ENCODE peak calls at places on chromosomes 7 and 10, in seven cellular contexts. E is upper lobe of right lung; V is stomach; Y is neural progenitor cell; X is colonic mucosa; Q is CD8-positive, alpha-beta T cell; J is CD4-positive, CD25-positive, alpha-beta regulatory T cell. Z is an unnamed sample. For H3K9me3, the result is how much of the 10 kb centered on the place peaks cover.

GRCh38 chr7:105003275-105003674 is 10.7 kb upstream of the KMT2E start:
- DNase-seq in Q (no peak), Y (no peak), J (no peak), E (no peak), X (no peak), V (no peak), Z (peak)

GRCh38 chr7:414681-415560 is 104.7 kb downstream of the PDGFA start:
- DNase-seq in Y (no peak), Q (no peak), X (no peak), E (peak), J (no peak), V (no peak), Z (no peak)

GRCh38 chr7:99090811-99091582 is 52.9 kb downstream of the SMURF1 start:
- DNase-seq in X (no peak), E (no peak), J (no peak), Y (no peak), V (no peak), Q (no peak), Z (no peak)

GRCh38 chr10:85527610-85528317 is 838.8 kb downstream of the GRID1 start:
- DNase-seq in Y (no peak), Q (no peak), X (no peak), J (no peak), E (no peak), V (no peak), Z (no peak)

GRCh38 chr7:27946351-27946750 is 206.4 kb downstream of the TAX1BP1 start:
- DNase-seq in Q (no peak), X (no peak), V (no peak), J (no peak), Y (no peak), E (no peak), Z (no peak)

GRCh38 chr7:1647961-1648631 is 22.0 kb upstream of the ELFN1 start:
- DNase-seq in V (peak), Q (no peak), X (no peak), E (no peak), Y (no peak), J (no peak), Z (no peak)

GRCh38 chr7:16417958-16418357 is 3.4 kb downstream of the CRPPA start:
- DNase-seq in Q (no peak), E (no peak), V (no peak), J (no peak), X (no peak), Y (no peak), Z (no peak)

GRCh38 chr10:91901784-91902677 is 7.3 kb downstream of the FGFBP3 start:
- DNase-seq in E (no peak), Y (no peak), J (peak), X (peak), V (peak), Q (no peak), Z (peak)

GRCh38 chr10:8840356-8840755 is 785.9 kb downstream of the GATA3 start:
- DNase-seq in E (no peak), Y (no peak), Q (no peak), J (no peak), X (no peak), V (no peak), Z (no peak)

GRCh38 chr10:35712486-35712885 is 70.4 kb upstream of the FZD8 start:
- DNase-seq in Q (no peak), X (no peak), Y (no peak), E (no peak), V (no peak), J (no peak), Z (no peak)

GRCh38 chr10:71466330-71466729 is 69.6 kb downstream of the CDH23 start:
- DNase-seq in E (no peak), J (no peak), X (no peak), Y (no peak), Q (no peak), V (no peak), Z (no peak)

GRCh38 chr10:96850825-96851224 is 18.7 kb downstream of the LCOR start:
- DNase-seq in X (no peak), J (no peak), V (no peak), Y (no peak), Q (no peak), E (no peak), Z (peak)

GRCh38 chr10:60209874-60210584 is 179.6 kb downstream of the ANK3 start:
- DNase-seq in Y (no peak), V (no peak), X (no peak), Q (no peak), J (no peak), E (no peak), Z (no peak)

GRCh38 chr7:130996205-130996840 is 262.3 kb upstream of the KLF14 start:
- DNase-seq in Y (no peak), Q (no peak), V (peak), J (no peak), E (no peak), X (peak), Z (no peak)

GRCh38 chr10:117246997-117247667 is 6.2 kb downstream of the SLC18A2 start:
- DNase-seq in E (no peak), Q (no peak), J (no peak), X (no peak), Y (no peak), V (no peak), Z (no peak)

GRCh38 chr7:132450188-132450587 is 126.1 kb downstream of the PLXNA4 start:
- DNase-seq in X (no peak), Y (no peak), J (no peak), E (no peak), V (no peak), Q (no peak), Z (no peak)

GRCh38 chr7:100053201-100053600 is 3.6 kb downstream of the ZSCAN21 start:
- DNase-seq in V (peak), J (peak), Y (peak), X (peak), Q (no peak), E (no peak), Z (peak)

GRCh38 chr10:24254180-24254579 is 45.2 kb downstream of the KIAA1217 start:
- DNase-seq in E (no peak), V (no peak), Q (no peak), J (no peak), Y (no peak), X (no peak), Z (peak)

GRCh38 chr10:118832242-118832651 is 77.5 kb upstream of the CACUL1 start:
- DNase-seq in V (peak), Q (no peak), X (peak), E (no peak), J (no peak), Y (no peak), Z (peak)

GRCh38 chr7:105224884-105225651 is 163.7 kb downstream of the SRPK2 start:
- DNase-seq in Q (no peak), V (no peak), Y (no peak), J (no peak), E (no peak), X (no peak), Z (peak)

GRCh38 chr7:149686449-149686848 is 86.9 kb downstream of the ZNF467 start:
- DNase-seq in X (no peak), V (no peak), J (no peak), Q (no peak), E (no peak), Y (no peak), Z (no peak)

GRCh38 chr7:57425239-57425944 is 24.6 kb upstream of the ZNF716 start:
- DNase-seq in Q (no peak), X (no peak), E (no peak), V (no peak), J (no peak), Y (no peak), Z (no peak)

GRCh38 chr10:32971536-32972091 is 13.6 kb upstream of the ITGB1 start:
- DNase-seq in V (peak), Q (no peak), Y (no peak), X (peak), J (no peak), E (no peak), Z (no peak)

GRCh38 chr10:80192553-80192952 is 12.8 kb downstream of the ANXA11 start:
- DNase-seq in V (no peak), Q (no peak), J (no peak), X (no peak), E (no peak), Y (no peak), Z (no peak)

GRCh38 chr10:80188713-80189112 is 16.6 kb downstream of the ANXA11 start:
- DNase-seq in Q (no peak), X (no peak), V (peak), Y (no peak), E (no peak), J (no peak), Z (no peak)

GRCh38 chr10:80195046-80195574 is 10.2 kb downstream of the ANXA11 start:
- DNase-seq in V (no peak), J (no peak), E (no peak), Y (no peak), Q (no peak), X (no peak), Z (no peak)

GRCh38 chr10:80194373-80195045 is 10.8 kb downstream of the ANXA11 start:
- DNase-seq in X (no peak), Q (no peak), V (no peak), E (no peak), Y (peak), J (no peak), Z (no peak)

DNA sequence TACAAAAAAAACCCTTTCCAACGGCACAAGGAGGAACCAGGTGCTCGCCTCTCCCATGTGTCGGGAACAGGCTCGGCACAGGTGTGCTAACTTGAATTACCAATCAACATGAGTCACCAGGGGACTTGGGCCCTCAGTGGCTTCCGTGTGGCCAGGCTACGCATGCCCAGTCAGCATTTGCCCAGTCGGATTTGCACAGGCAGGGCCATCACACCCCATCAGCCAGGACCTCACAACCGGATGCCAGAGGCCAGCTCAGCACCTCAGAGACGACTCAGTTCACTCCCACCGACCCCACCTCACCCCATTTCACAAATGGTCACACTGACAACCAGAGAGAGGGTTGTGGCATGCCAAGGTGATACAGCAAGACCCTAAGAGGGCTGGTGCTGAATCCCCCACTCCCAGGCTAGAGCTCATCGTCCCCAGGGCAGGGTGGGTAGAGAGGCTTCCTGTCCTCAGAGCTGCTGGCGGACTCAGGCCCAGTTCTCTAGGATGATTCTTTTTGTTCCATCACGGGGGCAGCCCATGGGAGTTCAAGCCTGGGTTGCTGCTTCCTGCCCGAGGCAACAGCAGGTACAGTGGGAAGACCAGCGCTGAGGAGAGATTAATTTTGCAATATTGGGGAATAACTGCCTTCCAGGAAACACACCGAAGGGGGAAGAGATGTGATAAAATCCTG is 13.6 kb downstream of the ANXA11 start:
- DNase-seq in J (no peak), V (peak), E (no peak), X (peak), Q (no peak), Y (no peak), Z (no peak)
- H3K4me3 ChIP-seq in J (peak), V (no peak), E (no peak), X (no peak), Q (no peak), Y (no peak), Z (no peak)

GRCh38 chr10:82084904-82085303 is 209.9 kb downstream of the NRG3 start:
- DNase-seq in V (no peak), X (no peak), Y (no peak), Q (no peak), E (no peak), J (no peak), Z (no peak)

GRCh38 chr10:82089327-82089726 is 214.3 kb downstream of the NRG3 start:
- DNase-seq in E (no peak), Q (no peak), V (no peak), J (no peak), X (no peak), Y (peak), Z (no peak)

GRCh38 chr10:82084496-82084895 is 209.5 kb downstream of the NRG3 start:
- DNase-seq in V (no peak), Y (no peak), Q (no peak), E (no peak), J (no peak), X (no peak), Z (no peak)
- H3K9me3 ChIP-seq in V (under half), Y (under half), Q (under half), E (under half), J (under half), X (under half), Z (under half)

DNA sequence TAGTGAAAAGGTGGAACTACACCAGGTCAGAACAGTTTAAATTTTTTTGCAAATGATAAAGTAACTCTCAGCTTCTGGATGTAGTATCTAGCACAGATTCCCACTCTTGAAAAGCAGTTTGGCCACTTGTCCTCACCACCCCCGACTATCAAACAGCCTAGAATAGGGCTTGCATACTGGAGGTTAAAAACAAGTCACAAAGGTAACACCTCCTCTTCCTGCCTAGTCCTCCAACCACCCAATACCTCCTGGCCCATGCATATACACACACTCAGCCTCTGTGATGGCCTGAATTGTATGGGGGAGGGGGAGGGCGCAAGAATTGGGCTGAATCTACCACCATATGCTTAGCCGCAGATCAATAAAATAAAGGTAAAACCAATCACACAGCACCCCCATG is 5.7 kb downstream of the SKAP2 start:
- DNase-seq in E (no peak), V (no peak), J (no peak), Y (no peak), Q (no peak), X (peak), Z (no peak)
- H3K4me3 ChIP-seq in E (no peak), V (no peak), J (no peak), Y (no peak), Q (no peak), X (no peak), Z (no peak)

GRCh38 chr10:17758200-17758599 is 6.2 kb downstream of the TMEM236 start:
- DNase-seq in V (no peak), Y (no peak), Q (no peak), X (no peak), J (no peak), E (no peak), Z (no peak)

GRCh38 chr10:17751781-17752445 is at the start of gene TMEM236:
- DNase-seq in J (no peak), V (no peak), Q (no peak), Y (no peak), X (peak), E (no peak), Z (no peak)

GRCh38 chr10:17758896-17759295 is 6.9 kb downstream of the TMEM236 start:
- DNase-seq in V (no peak), E (no peak), J (no peak), X (no peak), Y (no peak), Q (no peak), Z (no peak)

GRCh38 chr10:17756557-17757208 is 4.7 kb downstream of the TMEM236 start:
- DNase-seq in E (no peak), J (peak), Y (no peak), X (peak), V (peak), Q (no peak), Z (no peak)
- H3K9me3 ChIP-seq in E (under half), J (under half), Y (under half), X (under half), V (under half), Q (under half), Z (under half)

GRCh38 chr7:24979470-24979862 is 512 bp downstream of the OSBPL3 start:
- DNase-seq in E (peak), Y (no peak), J (peak), V (peak), X (peak), Q (peak), Z (no peak)

GRCh38 chr7:24981544-24981951 is 1.6 kb upstream of the OSBPL3 start:
- DNase-seq in J (peak), E (peak), Q (no peak), X (peak), V (peak), Y (peak), Z (peak)

GRCh38 chr7:24978837-24979469 is 1.0 kb downstream of the OSBPL3 start:
- DNase-seq in Y (peak), V (no peak), X (no peak), E (peak), J (no peak), Q (no peak), Z (peak)

GRCh38 chr7:24979863-24980694 is at the start of gene OSBPL3:
- DNase-seq in Y (peak), J (peak), X (peak), V (peak), Q (peak), E (peak), Z (peak)

GRCh38 chr7:24980695-24981543 is 941 bp upstream of the OSBPL3 start:
- DNase-seq in V (peak), J (no peak), Q (no peak), Y (peak), X (peak), E (peak), Z (peak)
- H3K4me3 ChIP-seq in V (peak), J (peak), Q (peak), Y (peak), X (peak), E (peak), Z (peak)

DNA sequence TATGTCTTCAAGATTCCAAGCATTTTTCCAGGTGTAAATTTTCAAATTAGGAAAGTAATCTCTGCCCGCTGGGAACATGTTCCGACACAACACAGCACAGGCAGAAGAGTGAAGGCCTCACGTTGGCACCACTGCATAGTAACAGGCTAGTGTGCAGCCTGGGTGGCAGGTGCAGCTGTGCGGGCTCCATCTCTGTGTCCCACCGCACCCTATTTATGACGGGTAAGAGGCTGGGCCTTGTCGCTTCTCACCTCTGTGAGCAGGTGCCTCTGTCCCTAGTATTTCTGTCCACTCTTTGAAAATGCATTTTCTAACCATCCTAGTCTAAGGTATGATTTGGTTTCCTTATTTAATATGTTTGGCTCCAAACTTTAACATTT is 24.1 kb downstream of the VIPR2 start:
- DNase-seq in Y (no peak), V (no peak), Q (no peak), E (no peak), J (no peak), X (no peak), Z (no peak)
- H3K9me3 ChIP-seq in Y (under half), V (under half), Q (under half), E (under half), J (under half), X (under half), Z (under half)

GRCh38 chr10:102815790-102816549 is 21.2 kb downstream of the CYP17A1 start:
- DNase-seq in Q (no peak), V (no peak), E (no peak), J (no peak), X (no peak), Y (no peak), Z (no peak)
- H3K4me3 ChIP-seq in Q (no peak), V (no peak), E (no peak), J (no peak), X (no peak), Y (no peak), Z (no peak)

GRCh38 chr7:157955383-157955999 is 618.7 kb downstream of the DNAJB6 start:
- DNase-seq in Y (peak), E (no peak), J (no peak), Q (no peak), X (no peak), V (no peak), Z (no peak)

GRCh38 chr7:157954901-157955300 is 618.1 kb downstream of the DNAJB6 start:
- DNase-seq in Y (no peak), V (no peak), X (no peak), J (no peak), Q (no peak), E (no peak), Z (no peak)

GRCh38 chr7:157952050-157952667 is 615.4 kb downstream of the DNAJB6 start:
- DNase-seq in V (no peak), Y (no peak), Q (no peak), X (no peak), J (no peak), E (peak), Z (no peak)

GRCh38 chr7:157951300-157952049 is 614.7 kb downstream of the DNAJB6 start:
- DNase-seq in X (no peak), Q (no peak), J (no peak), V (no peak), Y (no peak), E (no peak), Z (peak)

DNA sequence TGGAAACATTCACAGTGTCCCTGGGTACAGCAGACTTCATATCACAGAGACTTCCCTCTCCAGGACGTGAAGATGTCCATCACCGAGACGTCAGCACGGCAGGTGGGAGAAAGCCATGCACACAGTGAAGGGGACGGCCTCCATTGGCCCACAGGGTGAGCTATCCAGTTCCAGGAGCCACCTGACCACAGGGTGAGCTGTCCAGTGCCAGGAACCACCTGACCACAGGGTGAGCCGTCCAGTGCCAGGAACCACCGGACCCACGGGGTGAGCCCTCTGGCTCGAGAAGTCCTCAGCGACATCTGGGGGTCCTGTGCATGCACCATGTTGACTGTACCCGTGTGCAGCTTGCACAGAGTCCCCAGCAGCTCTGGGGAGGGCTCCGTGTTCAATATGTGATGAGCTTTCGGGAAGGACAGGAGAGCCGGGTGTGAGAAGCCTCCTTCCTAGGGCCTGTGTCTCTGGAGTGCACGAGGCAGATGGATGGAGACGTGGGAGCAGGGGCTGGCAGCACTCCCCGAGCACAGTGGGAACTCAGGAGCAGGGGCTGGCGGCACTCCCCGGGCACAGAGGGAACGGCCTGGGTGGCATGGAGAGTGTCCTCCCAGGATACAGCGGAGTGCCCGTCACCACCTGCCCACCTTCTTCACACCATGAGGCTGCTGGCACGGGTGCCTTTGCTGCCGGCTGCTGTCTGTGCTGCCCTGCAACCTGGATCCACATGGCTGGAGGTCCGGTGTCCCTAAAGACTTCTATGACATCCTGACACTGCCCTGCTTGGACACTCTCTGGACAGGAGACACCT is 616.2 kb downstream of the DNAJB6 start:
- DNase-seq in Y (no peak), J (no peak), V (no peak), X (no peak), Q (no peak), E (peak), Z (no peak)
- H3K9me3 ChIP-seq in Y (under half), J (under half), V (under half), X (under half), Q (under half), E (under half), Z (under half)

DNA sequence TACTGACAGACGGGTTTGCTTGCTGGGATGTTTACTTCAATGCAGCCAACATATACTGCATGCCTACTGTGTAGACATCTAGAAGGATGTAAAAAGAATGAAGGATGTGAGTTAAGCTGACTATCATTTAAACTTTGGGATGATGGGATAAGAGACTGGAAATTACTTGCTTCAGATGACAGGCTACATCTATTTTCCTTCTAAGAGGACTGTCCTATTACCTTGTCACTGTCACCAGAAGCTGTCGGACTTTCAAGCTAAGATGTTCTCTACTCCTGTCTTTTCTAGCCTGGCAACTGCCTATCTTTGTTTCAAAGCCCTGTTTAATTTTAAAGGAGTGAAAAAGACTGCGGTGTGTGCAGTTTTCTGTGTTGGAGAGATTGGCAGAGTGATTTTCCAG is 243.8 kb downstream of the CDK14 start:
- DNase-seq in E (no peak), J (no peak), V (no peak), X (no peak), Y (no peak), Q (no peak), Z (no peak)
- H3K4me3 ChIP-seq in E (no peak), J (no peak), V (no peak), X (no peak), Y (no peak), Q (no peak), Z (no peak)

Z was measured in MG63.